ENCODE peak calls at places on chromosome 17, in six cellular contexts. One of them, this sample, is unnamed.

GRCh38 chr17:38536661-38537060 is 69.1 kb downstream of the SRCIN1 start:
- DNase-seq in naive B cell: no peak
- DNase-seq in dermis microvascular lymphatic vessel endothelial cell: no peak
- DNase-seq in aorta: no peak
- DNase-seq in endothelial cell of umbilical vein: no peak
- DNase-seq in RCC 7860: no peak
- DNase-seq in this sample: no peak

GRCh38 chr17:4710693-4711634 is 532 bp downstream of the ARRB2 start:
- DNase-seq in naive B cell: peak
- DNase-seq in dermis microvascular lymphatic vessel endothelial cell: no peak
- DNase-seq in aorta: no peak
- DNase-seq in endothelial cell of umbilical vein: no peak
- DNase-seq in RCC 7860: no peak
- DNase-seq in this sample: no peak

GRCh38 chr17:352421-353212 is at the start of gene RPH3AL:
- DNase-seq in naive B cell: no peak
- DNase-seq in dermis microvascular lymphatic vessel endothelial cell: no peak
- DNase-seq in aorta: no peak
- DNase-seq in endothelial cell of umbilical vein: peak
- DNase-seq in RCC 7860: peak
- DNase-seq in this sample: peak

GRCh38 chr17:10384175-10384574 is 11.4 kb upstream of the MYH13 start:
- DNase-seq in naive B cell: no peak
- DNase-seq in dermis microvascular lymphatic vessel endothelial cell: no peak
- DNase-seq in aorta: no peak
- DNase-seq in endothelial cell of umbilical vein: no peak
- DNase-seq in RCC 7860: no peak
- DNase-seq in this sample: no peak

GRCh38 chr17:72850410-72850809 is 242.1 kb downstream of the SLC39A11 start:
- DNase-seq in naive B cell: no peak
- DNase-seq in dermis microvascular lymphatic vessel endothelial cell: no peak
- DNase-seq in aorta: no peak
- DNase-seq in endothelial cell of umbilical vein: no peak
- DNase-seq in RCC 7860: peak
- DNase-seq in this sample: peak

GRCh38 chr17:20262116-20262977 is 205.0 kb downstream of the LGALS9B start:
- DNase-seq in naive B cell: no peak
- DNase-seq in dermis microvascular lymphatic vessel endothelial cell: no peak
- DNase-seq in aorta: no peak
- DNase-seq in endothelial cell of umbilical vein: peak
- DNase-seq in RCC 7860: no peak
- DNase-seq in this sample: no peak

GRCh38 chr17:42321555-42321954 is 33.3 kb downstream of the STAT5A start:
- DNase-seq in naive B cell: no peak
- DNase-seq in dermis microvascular lymphatic vessel endothelial cell: no peak
- DNase-seq in aorta: no peak
- DNase-seq in endothelial cell of umbilical vein: no peak
- DNase-seq in RCC 7860: no peak
- DNase-seq in this sample: no peak

GRCh38 chr17:80002690-80003490 is 32.8 kb downstream of the TBC1D16 start:
- DNase-seq in naive B cell: no peak
- DNase-seq in dermis microvascular lymphatic vessel endothelial cell: no peak
- DNase-seq in aorta: peak
- DNase-seq in endothelial cell of umbilical vein: no peak
- DNase-seq in RCC 7860: no peak
- DNase-seq in this sample: no peak

GRCh38 chr17:53336281-53336680 is 486.4 kb upstream of the KIF2B start:
- DNase-seq in naive B cell: no peak
- DNase-seq in dermis microvascular lymphatic vessel endothelial cell: no peak
- DNase-seq in aorta: no peak
- DNase-seq in endothelial cell of umbilical vein: no peak
- DNase-seq in RCC 7860: peak
- DNase-seq in this sample: peak

GRCh38 chr17:10447035-10447931 is 22.1 kb downstream of the MYH4 start:
- DNase-seq in naive B cell: no peak
- DNase-seq in dermis microvascular lymphatic vessel endothelial cell: no peak
- DNase-seq in aorta: no peak
- DNase-seq in endothelial cell of umbilical vein: no peak
- DNase-seq in RCC 7860: no peak
- DNase-seq in this sample: peak

GRCh38 chr17:51461578-51462004 is 201.2 kb downstream of the UTP18 start:
- DNase-seq in naive B cell: no peak
- DNase-seq in dermis microvascular lymphatic vessel endothelial cell: peak
- DNase-seq in aorta: peak
- DNase-seq in endothelial cell of umbilical vein: peak
- DNase-seq in RCC 7860: peak
- DNase-seq in this sample: peak

GRCh38 chr17:6240001-6240400 is 169.8 kb downstream of the WSCD1 start:
- DNase-seq in naive B cell: no peak
- DNase-seq in dermis microvascular lymphatic vessel endothelial cell: no peak
- DNase-seq in aorta: no peak
- DNase-seq in endothelial cell of umbilical vein: no peak
- DNase-seq in RCC 7860: no peak
- DNase-seq in this sample: no peak

GRCh38 chr17:68461589-68461988 is 4.3 kb upstream of the WIPI1 start:
- DNase-seq in naive B cell: no peak
- DNase-seq in dermis microvascular lymphatic vessel endothelial cell: no peak
- DNase-seq in aorta: no peak
- DNase-seq in endothelial cell of umbilical vein: peak
- DNase-seq in RCC 7860: no peak
- DNase-seq in this sample: no peak

GRCh38 chr17:19346351-19347255 is 15.9 kb downstream of the B9D1 start:
- DNase-seq in naive B cell: no peak
- DNase-seq in dermis microvascular lymphatic vessel endothelial cell: no peak
- DNase-seq in aorta: peak
- DNase-seq in endothelial cell of umbilical vein: peak
- DNase-seq in RCC 7860: peak
- DNase-seq in this sample: peak

GRCh38 chr17:1646199-1646875 is 805 bp upstream of the SCARF1 start:
- DNase-seq in naive B cell: no peak
- DNase-seq in dermis microvascular lymphatic vessel endothelial cell: no peak
- DNase-seq in aorta: no peak
- DNase-seq in endothelial cell of umbilical vein: no peak
- DNase-seq in RCC 7860: no peak
- DNase-seq in this sample: no peak

GRCh38 chr17:9104370-9105041 is 83.2 kb downstream of the NTN1 start:
- DNase-seq in naive B cell: no peak
- DNase-seq in dermis microvascular lymphatic vessel endothelial cell: no peak
- DNase-seq in aorta: peak
- DNase-seq in endothelial cell of umbilical vein: no peak
- DNase-seq in RCC 7860: no peak
- DNase-seq in this sample: no peak

GRCh38 chr17:57665128-57665527 is 80.0 kb downstream of the CCDC182 start:
- DNase-seq in naive B cell: no peak
- DNase-seq in dermis microvascular lymphatic vessel endothelial cell: no peak
- DNase-seq in aorta: no peak
- DNase-seq in endothelial cell of umbilical vein: no peak
- DNase-seq in RCC 7860: no peak
- DNase-seq in this sample: no peak

GRCh38 chr17:1153795-1154546 is 25.8 kb downstream of the ABR start:
- DNase-seq in naive B cell: no peak
- DNase-seq in dermis microvascular lymphatic vessel endothelial cell: no peak
- DNase-seq in aorta: peak
- DNase-seq in endothelial cell of umbilical vein: no peak
- DNase-seq in RCC 7860: peak
- DNase-seq in this sample: peak

This sample was measured in kidney tubule cell.